ENCODE peak calls at places on chromosomes 5 and 9, in five cellular contexts. F, Z, G, O and I are unnamed samples.

GRCh38 chr5:109748545-109748944 is 58.8 kb downstream of the MAN2A1 start:
- DNase-seq in O (no peak), F (no peak), Z (no peak), G (no peak), I (no peak)

GRCh38 chr5:155919125-155919524 is 407.8 kb upstream of the SGCD start:
- DNase-seq in F (no peak), O (no peak), G (no peak), Z (no peak), I (no peak)

GRCh38 chr5:15573594-15573993 is 73.6 kb downstream of the FBXL7 start:
- DNase-seq in Z (no peak), O (no peak), G (no peak), F (no peak), I (no peak)

GRCh38 chr9:36101916-36102741 is 34.4 kb upstream of the GLIPR2 start:
- DNase-seq in F (no peak), Z (peak; percentile 94), G (peak; percentile 58), O (no peak), I (peak; percentile 92)

GRCh38 chr9:91789941-91790340 is 160.1 kb downstream of the ROR2 start:
- DNase-seq in O (no peak), F (peak; percentile 18), G (no peak), Z (no peak), I (no peak)

GRCh38 chr5:117504245-117504644 is 929.6 kb upstream of the SEMA6A start:
- DNase-seq in O (no peak), Z (no peak), F (no peak), G (no peak), I (peak; percentile 9)

GRCh38 chr5:168651654-168652053 is 72.5 kb upstream of the PANK3 start:
- DNase-seq in G (no peak), Z (peak; percentile 81), F (peak; percentile 45), O (no peak), I (peak; percentile 49)

GRCh38 chr5:84382363-84383295 is 2.1 kb downstream of the EDIL3 start:
- DNase-seq in G (peak; percentile 41), Z (no peak), O (peak; percentile 72), F (peak; percentile 85), I (no peak)

GRCh38 chr5:78411596-78411995 is 51.2 kb downstream of the SCAMP1 start:
- DNase-seq in Z (no peak), O (no peak), F (no peak), G (no peak), I (no peak)

GRCh38 chr5:35832757-35833156 is 23.9 kb upstream of the IL7R start:
- DNase-seq in Z (no peak), O (no peak), F (no peak), G (no peak), I (no peak)

GRCh38 chr5:173830421-173830820 is 57.7 kb upstream of the CPEB4 start:
- DNase-seq in F (no peak), Z (no peak), O (no peak), G (no peak), I (no peak)

GRCh38 chr9:121930970-121931369 is 162.1 kb downstream of the TTLL11 start:
- DNase-seq in F (no peak), Z (no peak), G (no peak), O (no peak), I (no peak)

GRCh38 chr9:112404367-112404979 is 24.6 kb downstream of the HSDL2 start:
- DNase-seq in F (no peak), G (no peak), O (no peak), Z (no peak), I (no peak)

GRCh38 chr5:172770675-172771438 is at the start of gene DUSP1:
- DNase-seq in F (peak; percentile 100), Z (peak; percentile 94), G (peak; percentile 100), O (peak; percentile 100), I (peak; percentile 82)

GRCh38 chr5:157994906-157995519 is 136.1 kb upstream of the CLINT1 start:
- DNase-seq in Z (no peak), O (peak; percentile 79), G (peak; percentile 59), F (peak; percentile 89), I (no peak)

GRCh38 chr9:131807131-131807990 is 67.5 kb upstream of the RAPGEF1 start:
- DNase-seq in O (no peak), Z (no peak), F (no peak), G (no peak), I (no peak)

GRCh38 chr9:96382839-96383164 is 709 bp downstream of the SLC35D2 start:
- DNase-seq in Z (no peak), F (peak; percentile 17), O (no peak), G (no peak), I (no peak)

GRCh38 chr5:177071671-177072385 is 14.9 kb upstream of the FGFR4 start:
- DNase-seq in F (no peak), O (no peak), G (peak; percentile 70), Z (peak; percentile 49), I (peak; percentile 49)

GRCh38 chr9:4333231-4333740 is 33.4 kb upstream of the GLIS3 start:
- DNase-seq in Z (no peak), O (no peak), G (no peak), F (no peak), I (no peak)

GRCh38 chr5:170302729-170303501 is 5.3 kb upstream of the LCP2 start:
- DNase-seq in O (peak; percentile 80), G (peak; percentile 68), F (no peak), Z (no peak), I (no peak)

GRCh38 chr5:80406980-80407734 is 707 bp upstream of the ZFYVE16 start:
- DNase-seq in G (peak; percentile 22), Z (peak; percentile 26), F (peak; percentile 85), O (peak; percentile 71), I (no peak)

GRCh38 chr9:127330501-127330900 is 65.9 kb downstream of the GARNL3 start:
- DNase-seq in G (no peak), O (no peak), Z (no peak), F (no peak), I (no peak)

GRCh38 chr5:178428341-178429155 is 161.6 kb downstream of the COL23A1 start:
- DNase-seq in Z (no peak), F (peak; percentile 87), O (no peak), G (no peak), I (no peak)

GRCh38 chr5:159906957-159907356 is 9.3 kb upstream of the ADRA1B start:
- DNase-seq in O (no peak), F (no peak), G (no peak), Z (no peak), I (no peak)

GRCh38 chr9:96420468-96421219 is 2.5 kb upstream of the ZNF367 start:
- DNase-seq in Z (peak; percentile 80), O (no peak), F (no peak), G (peak; percentile 63), I (peak; percentile 89)

GRCh38 chr9:69121155-69122085 is 52.7 kb upstream of the TJP2 start:
- DNase-seq in Z (no peak), G (peak; percentile 43), O (peak; percentile 85), F (peak; percentile 88), I (no peak)

GRCh38 chr9:100303812-100304211 is 48.9 kb downstream of the TEX10 start:
- DNase-seq in F (no peak), O (no peak), G (no peak), Z (no peak), I (no peak)

GRCh38 chr5:112276996-112277395 is 142.1 kb downstream of the EPB41L4A start:
- DNase-seq in G (no peak), F (no peak), O (no peak), Z (no peak), I (no peak)

GRCh38 chr9:87497080-87497603 is 525 bp upstream of the DAPK1 start:
- DNase-seq in O (no peak), Z (no peak), F (no peak), G (no peak), I (no peak)
- H3K4me3 ChIP-seq in O (peak overlapping the region; percentile 80), Z (peak overlapping the region; percentile 55), F (peak overlapping the region; percentile 39), G (peak overlapping the region; percentile 65), I (peak overlapping the region; percentile 48)

GRCh38 chr9:134641173-134641985 is at the start of gene COL5A1:
- DNase-seq in Z (peak; percentile 77), G (peak; percentile 91), F (peak; percentile 97), O (peak; percentile 92), I (peak; percentile 64)

GRCh38 chr9:134642385-134643181 is 980 bp downstream of the COL5A1 start:
- DNase-seq in G (peak; percentile 79), O (no peak), Z (no peak), F (peak; percentile 94), I (peak; percentile 63)

GRCh38 chr9:134640491-134641172 is 971 bp upstream of the COL5A1 start:
- DNase-seq in G (no peak), F (no peak), O (no peak), Z (no peak), I (no peak)

GRCh38 chr9:134643306-134643705 is 1.7 kb downstream of the COL5A1 start:
- DNase-seq in Z (no peak), G (no peak), F (no peak), O (no peak), I (no peak)

GRCh38 chr9:134641989-134642384 is 384 bp downstream of the COL5A1 start:
- DNase-seq in G (no peak), Z (no peak), F (no peak), O (no peak), I (no peak)
- H3K4me3 ChIP-seq in G (peak overlapping the region; percentile 82), Z (peak overlapping the region; percentile 85), F (peak overlapping the region; percentile 29), O (peak overlapping the region; percentile 54), I (peak overlapping the region; percentile 76)

GRCh38 chr5:32263683-32264082 is 49.1 kb downstream of the MTMR12 start:
- DNase-seq in G (no peak), F (no peak), Z (no peak), O (no peak), I (no peak)

GRCh38 chr5:32270178-32270577 is 42.6 kb downstream of the MTMR12 start:
- DNase-seq in F (no peak), G (no peak), Z (no peak), O (no peak), I (no peak)

GRCh38 chr5:32265902-32266301 is 46.8 kb downstream of the MTMR12 start:
- DNase-seq in G (no peak), F (no peak), Z (no peak), O (no peak), I (no peak)

GRCh38 chr5:32261198-32261597 is 51.5 kb downstream of the MTMR12 start:
- DNase-seq in O (no peak), Z (no peak), G (no peak), F (no peak), I (no peak)

DNA sequence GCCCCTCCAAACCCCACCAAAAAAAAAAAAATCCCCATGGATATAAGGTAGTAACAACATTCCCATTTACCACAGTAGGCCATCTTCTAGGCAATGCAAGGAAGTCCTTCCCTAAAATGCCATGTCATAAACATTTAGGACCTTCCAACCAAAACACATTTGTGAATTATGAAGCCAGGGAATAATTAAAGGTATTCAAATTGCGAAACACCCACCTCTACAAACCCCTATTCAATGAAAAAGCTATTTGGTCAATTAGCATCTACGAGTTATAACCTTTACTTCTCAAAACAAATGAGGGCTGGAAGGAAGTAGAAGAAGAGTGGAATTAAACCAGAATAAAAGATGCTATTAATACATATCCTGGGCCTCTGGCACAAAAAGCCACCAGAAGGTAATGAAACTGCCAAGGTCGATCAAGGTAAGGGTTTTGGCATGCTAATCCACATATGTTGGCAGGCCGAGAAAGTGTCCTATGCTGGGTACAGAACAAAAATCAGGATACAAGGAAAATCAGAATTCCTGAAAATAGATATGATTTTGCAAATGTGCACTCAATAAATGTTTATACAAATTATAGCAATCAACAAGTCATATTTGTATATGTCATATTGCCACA is 47.7 kb downstream of the MTMR12 start:
- DNase-seq in Z (no peak), F (no peak), G (no peak), O (no peak), I (no peak)
- H3K4me3 ChIP-seq in Z (no peak overlapping the region), F (no peak overlapping the region), G (no peak overlapping the region), O (no peak overlapping the region), I (no peak overlapping the region)

DNA sequence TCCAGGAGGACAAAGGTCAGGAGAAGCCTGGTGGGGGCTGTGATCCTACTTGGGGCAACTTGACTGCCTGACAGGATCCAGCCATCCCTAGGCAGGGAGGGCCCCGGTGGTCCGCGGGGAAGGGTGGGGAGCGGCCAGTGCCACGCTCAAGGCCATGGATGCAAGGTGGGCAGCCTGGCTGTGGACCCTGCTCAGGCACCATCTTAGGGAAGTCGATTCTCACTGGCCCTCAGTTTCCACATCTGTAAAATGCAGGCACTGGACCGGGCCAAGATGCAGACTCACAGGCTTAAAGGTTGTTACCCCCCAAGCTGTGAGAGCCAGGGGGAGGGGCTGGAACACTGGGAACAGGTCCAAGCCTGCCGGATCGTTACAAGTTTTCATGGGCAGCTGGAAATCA is 8.7 kb upstream of the DOLPP1 start:
- DNase-seq in O (no peak), Z (no peak), G (no peak), F (no peak), I (no peak)
- H3K4me3 ChIP-seq in O (no peak overlapping the region), Z (no peak overlapping the region), G (no peak overlapping the region), F (no peak overlapping the region), I (no peak overlapping the region)